ENCODE peak calls at places on chromosomes 5 and 9, in nine cellular contexts. C is cardiac fibroblast, O is right lobe of liver, E is astrocyte, M is left ventricle myocardium inferior, J is transverse colon, Y is epithelial cell of esophagus, V is A549, S is astrocyte of the cerebellum. H is an unnamed sample.

GRCh38 chr9:137176302-137177182 is 4.7 kb upstream of the TMEM210 start:
- DNase-seq in C (peak; percentile 50), O (no peak), E (no peak), M (no peak), J (peak; percentile 51), Y (peak; percentile 68), V (peak; percentile 73), S (no peak), H (no peak)

GRCh38 chr5:178392386-178392785 is 159.8 kb upstream of the PHYKPL start:
- DNase-seq in C (no peak), O (no peak), E (no peak), M (no peak), J (no peak), Y (no peak), V (no peak), S (no peak), H (no peak)

GRCh38 chr5:149517461-149518122 is 33.6 kb downstream of the CSNK1A1 start:
- DNase-seq in C (peak; percentile 52), O (no peak), E (no peak), M (no peak), J (no peak), Y (peak; percentile 19), V (peak; percentile 13), S (no peak), H (no peak)

GRCh38 chr9:83955985-83956287 is 24.1 kb downstream of the HNRNPK start:
- DNase-seq in C (no peak), O (no peak), E (no peak), M (peak; percentile 46), J (no peak), Y (no peak), V (peak; percentile 42), S (no peak), H (no peak)

GRCh38 chr9:96686638-96687335 is 31.7 kb upstream of the PRXL2C start:
- DNase-seq in C (peak; percentile 69), O (peak; percentile 72), E (peak; percentile 68), M (peak; percentile 83), J (peak; percentile 75), Y (peak; percentile 74), V (peak; percentile 75), S (peak; percentile 24), H (peak; percentile 85)

GRCh38 chr5:172102251-172102870 is 85.7 kb downstream of the STK10 start:
- DNase-seq in C (no peak), O (no peak), E (no peak), M (peak; percentile 16), J (no peak), Y (no peak), V (no peak), S (no peak), H (peak; percentile 24)

GRCh38 chr5:14557840-14558239 is 23.8 kb upstream of the OTULINL start:
- DNase-seq in C (no peak), O (no peak), E (no peak), M (no peak), J (no peak), Y (no peak), V (no peak), S (no peak), H (no peak)

GRCh38 chr9:123329329-123329955 is 26.6 kb upstream of the CRB2 start:
- DNase-seq in C (peak; percentile 53), O (no peak), E (no peak), M (no peak), J (peak; percentile 84), Y (peak; percentile 66), V (no peak), S (no peak), H (no peak)

GRCh38 chr9:13396418-13396817 is 116.9 kb upstream of the MPDZ start:
- DNase-seq in C (no peak), O (no peak), E (no peak), M (no peak), J (no peak), Y (no peak), V (no peak), S (no peak), H (no peak)

GRCh38 chr9:34145165-34145564 is 18.7 kb upstream of the DCAF12 start:
- DNase-seq in C (peak; percentile 31), O (no peak), E (peak; percentile 52), M (no peak), J (no peak), Y (no peak), V (peak; percentile 29), S (no peak), H (no peak)

GRCh38 chr9:137367506-137368430 is 55.2 kb downstream of the EXD3 start:
- DNase-seq in C (no peak), O (no peak), E (no peak), M (no peak), J (no peak), Y (no peak), V (no peak), S (no peak), H (peak; percentile 19)

GRCh38 chr5:142296914-142297417 is 27.9 kb downstream of the SPRY4 start:
- DNase-seq in C (peak; percentile 90), O (no peak), E (peak; percentile 90), M (peak; percentile 36), J (no peak), Y (no peak), V (no peak), S (peak; percentile 80), H (peak; percentile 82)

GRCh38 chr9:127927457-127928231 is 2.9 kb downstream of the PIP5KL1 start:
- DNase-seq in C (no peak), O (no peak), E (no peak), M (no peak), J (peak; percentile 84), Y (peak; percentile 86), V (no peak), S (no peak), H (no peak)

GRCh38 chr5:83974151-83974822 is 253.6 kb upstream of the HAPLN1 start:
- DNase-seq in C (no peak), O (no peak), E (peak; percentile 54), M (no peak), J (no peak), Y (no peak), V (no peak), S (no peak), H (no peak)

GRCh38 chr5:116507941-116508655 is 66.5 kb downstream of the SEMA6A start:
- DNase-seq in C (no peak), O (no peak), E (no peak), M (no peak), J (no peak), Y (peak; percentile 19), V (no peak), S (no peak), H (no peak)

GRCh38 chr5:35903631-35904203 is 34.7 kb downstream of the CAPSL start:
- DNase-seq in C (no peak), O (no peak), E (no peak), M (no peak), J (no peak), Y (no peak), V (no peak), S (no peak), H (no peak)
- H3K4me3 ChIP-seq in C (no peak overlapping the region), O (no peak overlapping the region), E (no peak overlapping the region), M (no peak overlapping the region), J (no peak overlapping the region), Y (no peak overlapping the region), V (no peak overlapping the region), S (no peak overlapping the region), H (no peak overlapping the region)

GRCh38 chr5:113434889-113435288 is at the start of gene TSSK1B:
- DNase-seq in C (no peak), O (no peak), E (no peak), M (no peak), J (no peak), Y (no peak), V (no peak), S (no peak), H (no peak)
- H3K4me3 ChIP-seq in C (no peak within 1 kb of the TSS), O (no peak within 1 kb of the TSS), E (no peak within 1 kb of the TSS), M (no peak within 1 kb of the TSS), J (no peak within 1 kb of the TSS), Y (no peak within 1 kb of the TSS), V (no peak within 1 kb of the TSS), S (no peak within 1 kb of the TSS), H (no peak within 1 kb of the TSS)

GRCh38 chr5:125409101-125409495 is 662.7 kb upstream of the ZNF608 start:
- DNase-seq in C (no peak), O (no peak), E (no peak), M (no peak), J (peak; percentile 12), Y (peak; percentile 61), V (peak; percentile 17), S (no peak), H (no peak)

GRCh38 chr5:125409496-125410351 is 663.3 kb upstream of the ZNF608 start:
- DNase-seq in C (peak; percentile 48), O (no peak), E (peak; percentile 63), M (no peak), J (no peak), Y (peak; percentile 24), V (no peak), S (no peak), H (no peak)

GRCh38 chr5:125411163-125412050 is 665.0 kb upstream of the ZNF608 start:
- DNase-seq in C (peak; percentile 86), O (no peak), E (peak; percentile 69), M (no peak), J (peak; percentile 33), Y (peak; percentile 62), V (no peak), S (no peak), H (peak; percentile 21)

GRCh38 chr5:125412051-125412560 is 665.7 kb upstream of the ZNF608 start:
- DNase-seq in C (peak; percentile 45), O (no peak), E (peak; percentile 58), M (no peak), J (peak; percentile 36), Y (peak; percentile 74), V (no peak), S (no peak), H (no peak)

DNA sequence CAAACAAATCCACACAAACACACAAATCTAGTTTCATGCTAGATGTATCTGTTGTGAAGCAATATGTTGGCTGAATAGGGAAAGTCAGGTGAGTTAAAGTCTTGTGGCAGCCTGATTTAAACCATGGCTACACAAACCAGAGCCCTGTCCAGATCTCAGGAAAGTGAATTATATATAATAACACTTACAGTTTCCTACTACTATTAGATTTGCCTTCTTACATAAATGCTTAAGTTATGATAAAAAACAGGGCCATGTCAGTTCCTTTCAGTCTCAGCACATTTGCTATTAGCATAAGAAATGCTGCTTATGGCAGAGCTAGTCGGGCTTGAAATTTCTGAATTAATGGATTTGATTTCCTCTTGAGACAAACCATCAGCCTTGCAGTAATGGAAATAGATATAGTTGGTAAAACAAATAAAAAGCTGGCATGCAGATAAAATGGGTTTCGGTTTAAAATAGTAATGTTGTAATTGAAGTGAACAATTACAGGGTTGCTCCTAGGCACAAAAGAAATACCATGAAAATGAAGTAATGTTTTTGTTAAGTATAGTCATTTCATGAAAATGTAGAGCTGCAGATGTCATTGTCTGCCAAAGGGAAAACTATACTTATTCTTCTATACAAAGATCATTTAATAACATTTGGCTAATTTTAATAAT is 664.2 kb upstream of the ZNF608 start:
- DNase-seq in C (peak; percentile 89), O (no peak), E (peak; percentile 87), M (no peak), J (no peak), Y (peak; percentile 83), V (no peak), S (no peak), H (no peak)
- H3K4me3 ChIP-seq in C (no peak overlapping the region), O (no peak overlapping the region), E (peak overlapping the region; percentile 31), M (peak overlapping the region; percentile 38), J (no peak overlapping the region), Y (no peak overlapping the region), V (no peak overlapping the region), S (no peak overlapping the region), H (no peak overlapping the region)

DNA sequence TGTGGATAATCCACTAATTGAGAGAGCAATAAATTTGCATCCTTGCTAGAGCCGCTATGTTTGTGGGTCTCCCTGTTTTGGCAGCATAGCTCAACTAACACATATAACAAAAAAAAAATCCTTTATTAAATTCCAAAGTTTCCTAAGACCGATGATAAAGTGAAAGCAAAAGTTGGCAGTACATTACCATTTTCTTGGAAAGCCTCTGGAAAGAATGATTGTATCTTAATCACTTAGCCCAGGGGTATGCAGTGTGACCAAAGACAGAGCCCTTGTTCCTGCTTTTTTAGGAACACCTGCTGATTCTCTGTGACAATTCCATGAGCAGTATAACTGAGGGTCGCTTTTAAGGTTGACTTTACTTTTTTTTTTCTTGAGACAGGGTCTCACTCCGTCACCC is 5.4 kb upstream of the IL7R start:
- DNase-seq in C (no peak), O (no peak), E (peak; percentile 27), M (no peak), J (no peak), Y (no peak), V (no peak), S (peak; percentile 20), H (no peak)
- H3K4me3 ChIP-seq in C (no peak overlapping the region), O (peak overlapping the region; percentile 33), E (no peak overlapping the region), M (no peak overlapping the region), J (no peak overlapping the region), Y (no peak overlapping the region), V (no peak overlapping the region), S (peak overlapping the region; percentile 25), H (peak overlapping the region; percentile 31)